ENCODE peak calls at places on chromosomes 2 and 18, in ten cellular contexts. D, Z, C, M, Y, B, X, R, E and A are unnamed samples.

GRCh38 chr2:10223471-10223870 is 79.2 kb upstream of the HPCAL1 start:
- DNase-seq in D (peak), Z (no peak), C (peak), M (no peak), Y (no peak), B (no peak), X (no peak), R (no peak), E (no peak), A (no peak)

GRCh38 chr18:39198376-39198775 is 1632.8 kb upstream of the CELF4 start:
- DNase-seq in D (no peak), Z (no peak), C (no peak), M (no peak), Y (no peak), B (no peak), X (peak), R (no peak), E (no peak), A (no peak)

GRCh38 chr18:46360102-46360699 is 256.0 kb downstream of the HAUS1 start:
- DNase-seq in D (no peak), Z (no peak), C (no peak), M (no peak), Y (no peak), B (no peak), X (no peak), R (no peak), E (no peak), A (no peak)

GRCh38 chr2:177010134-177010533 is 202.5 kb upstream of the HNRNPA3 start:
- DNase-seq in D (no peak), Z (no peak), C (no peak), M (no peak), Y (no peak), B (no peak), X (no peak), R (no peak), E (no peak), A (no peak)

GRCh38 chr2:220373878-220374277 is 746.4 kb downstream of the SLC4A3 start:
- DNase-seq in D (no peak), Z (no peak), C (no peak), M (no peak), Y (no peak), B (no peak), X (peak), R (no peak), E (no peak), A (no peak)

GRCh38 chr18:74040008-74040407 is 107.6 kb downstream of the FBXO15 start:
- DNase-seq in D (no peak), Z (no peak), C (no peak), M (no peak), Y (no peak), B (no peak), X (no peak), R (no peak), E (no peak), A (no peak)

GRCh38 chr2:203983064-203983715 is 46.6 kb downstream of the ICOS start:
- DNase-seq in D (no peak), Z (no peak), C (no peak), M (no peak), Y (no peak), B (no peak), X (no peak), R (no peak), E (no peak), A (no peak)

GRCh38 chr2:12057436-12058166 is 311.2 kb downstream of the LPIN1 start:
- DNase-seq in D (no peak), Z (peak), C (peak), M (no peak), Y (no peak), B (peak), X (peak), R (peak), E (no peak), A (no peak)

GRCh38 chr2:213188971-213189899 is 37.8 kb upstream of the IKZF2 start:
- DNase-seq in D (no peak), Z (no peak), C (peak), M (no peak), Y (peak), B (no peak), X (peak), R (peak), E (no peak), A (peak)

GRCh38 chr2:135744761-135745314 is 3.2 kb downstream of the UBXN4 start:
- DNase-seq in D (no peak), Z (no peak), C (no peak), M (no peak), Y (no peak), B (peak), X (peak), R (peak), E (no peak), A (peak)

GRCh38 chr18:2914844-2915243 is 68.0 kb downstream of the EMILIN2 start:
- DNase-seq in D (no peak), Z (no peak), C (no peak), M (no peak), Y (no peak), B (no peak), X (peak), R (no peak), E (no peak), A (no peak)

GRCh38 chr18:424071-424868 is 76.2 kb downstream of the COLEC12 start:
- DNase-seq in D (no peak), Z (peak), C (no peak), M (no peak), Y (no peak), B (no peak), X (no peak), R (no peak), E (no peak), A (no peak)

DNA sequence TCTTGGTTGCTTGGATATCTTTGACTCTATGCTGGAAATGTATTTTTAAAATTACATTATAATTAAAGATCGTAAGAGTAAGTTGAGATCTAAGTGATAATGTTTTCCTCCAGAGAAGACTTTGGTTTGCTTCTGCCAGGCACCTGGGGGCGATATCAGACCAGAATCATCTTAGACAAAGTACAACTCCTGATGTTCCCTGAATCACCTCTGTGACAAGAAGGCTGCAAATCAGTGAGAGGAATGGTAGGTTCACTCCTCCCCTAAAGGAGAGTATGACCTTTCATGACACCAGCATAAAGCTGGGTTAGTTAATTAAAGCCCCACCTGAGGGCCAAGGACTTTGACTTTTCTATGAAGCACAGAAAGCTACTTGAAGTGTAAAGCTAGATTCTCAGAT is 114.4 kb upstream of the DTNA start:
- DNase-seq in D (no peak), Z (no peak), C (no peak), M (peak), Y (no peak), B (no peak), X (peak), R (no peak), E (no peak), A (no peak)
- TF ChIP-seq CTCF in D (no peak), Z (peak), C (peak), M (peak), Y (peak), B (no peak), X (peak), R (no peak), E (no peak), A (no peak)

DNA sequence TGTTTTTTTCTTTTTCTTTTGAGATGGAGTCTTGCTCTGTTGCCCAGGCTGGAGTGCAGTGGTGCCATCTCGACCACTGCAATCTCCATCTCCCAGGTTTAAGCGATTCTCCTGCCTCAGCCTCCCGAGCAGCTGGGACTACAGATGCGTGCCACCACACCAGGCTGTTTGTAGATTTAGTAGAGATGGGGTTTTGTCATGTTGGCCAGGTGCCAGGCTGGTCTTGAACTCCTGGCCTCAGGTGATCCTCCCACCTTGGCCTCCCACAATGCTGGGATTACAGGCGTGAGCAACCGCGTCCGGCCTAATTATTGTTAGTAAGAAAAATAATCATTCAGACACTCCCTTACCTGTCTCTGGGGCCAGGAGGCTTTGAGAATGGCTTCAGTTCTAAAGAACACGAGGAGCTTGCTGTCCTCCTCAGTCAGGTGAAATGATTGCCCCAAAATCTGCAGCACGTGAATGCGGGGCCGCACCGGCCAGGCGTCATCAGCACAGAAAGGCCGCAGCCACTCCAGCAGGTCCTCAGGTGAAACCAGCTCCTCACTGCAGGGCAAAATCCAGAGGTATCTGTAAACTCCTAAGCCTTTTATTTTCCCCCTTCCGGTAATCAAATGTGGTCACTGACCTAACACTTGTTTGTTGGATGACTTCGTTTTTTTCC is 342.6 kb downstream of the NBAS start:
- DNase-seq in D (no peak), Z (no peak), C (no peak), M (no peak), Y (no peak), B (no peak), X (no peak), R (no peak), E (no peak), A (no peak)
- TF ChIP-seq CTCF in D (no peak), Z (no peak), C (no peak), M (no peak), Y (no peak), B (no peak), X (no peak), R (no peak), E (no peak), A (no peak)

DNA sequence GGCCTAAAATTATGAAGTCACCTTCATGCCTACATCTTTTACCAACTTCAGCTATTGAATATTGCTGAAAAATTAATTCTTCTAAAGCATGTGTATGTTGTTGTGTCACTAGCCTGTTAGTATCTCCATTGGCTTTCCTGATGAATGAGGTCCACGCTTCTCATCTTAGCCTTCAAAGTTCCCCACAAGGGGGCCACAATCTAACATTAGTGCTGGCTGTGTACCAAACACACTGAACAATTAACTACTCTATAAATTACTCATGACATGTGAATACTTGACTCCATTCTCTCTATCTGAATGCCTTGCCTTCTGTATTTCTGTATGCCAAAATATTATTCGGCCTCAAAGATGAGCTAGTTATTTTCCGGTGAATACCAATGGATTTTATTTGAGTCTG is 208.7 kb upstream of the COL3A1 start:
- DNase-seq in D (no peak), Z (no peak), C (no peak), M (peak), Y (peak), B (no peak), X (peak), R (peak), E (no peak), A (peak)
- TF ChIP-seq CTCF in D (no peak), Z (no peak), C (no peak), M (peak), Y (peak), B (no peak), X (peak), R (no peak), E (no peak), A (peak)

DNA sequence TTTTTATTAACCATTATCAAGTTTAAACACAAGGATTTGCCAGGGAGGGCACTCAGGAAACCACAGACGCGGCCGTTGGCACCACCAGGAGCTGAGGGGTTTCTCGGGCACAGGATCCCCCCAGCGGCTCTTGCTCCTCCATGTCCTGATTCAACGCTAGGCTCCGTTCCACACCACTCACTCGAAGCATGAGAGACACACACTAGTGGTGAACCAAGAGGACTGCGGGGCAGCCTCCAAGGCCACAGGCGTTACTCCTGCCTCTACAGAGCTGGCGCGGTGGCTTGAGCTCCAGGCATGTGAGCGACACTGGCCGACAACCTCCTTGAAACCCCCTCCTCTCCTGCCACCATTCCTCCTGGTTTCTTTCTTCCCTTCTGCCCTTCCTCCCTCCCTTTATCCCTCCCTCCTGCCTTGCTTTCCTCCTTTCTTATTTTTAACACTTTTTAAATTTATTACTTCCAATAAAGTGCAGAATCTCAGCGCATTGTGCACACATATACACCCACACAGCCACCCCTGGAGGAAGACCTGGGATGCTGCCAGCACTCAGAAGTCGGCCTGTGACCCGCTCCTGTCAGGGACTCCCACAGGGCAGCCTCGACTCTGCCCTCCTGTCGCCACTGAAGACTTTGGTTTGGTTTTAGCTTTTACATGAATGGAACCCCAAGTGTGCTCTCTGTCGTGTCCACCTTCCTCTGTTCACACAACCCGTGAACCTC is 21.7 kb downstream of the COX7A2L start:
- DNase-seq in D (no peak), Z (no peak), C (no peak), M (no peak), Y (no peak), B (no peak), X (no peak), R (no peak), E (no peak), A (peak)
- TF ChIP-seq CTCF in D (no peak), Z (no peak), C (no peak), M (peak), Y (peak), B (no peak), X (no peak), R (no peak), E (no peak), A (no peak)

DNA sequence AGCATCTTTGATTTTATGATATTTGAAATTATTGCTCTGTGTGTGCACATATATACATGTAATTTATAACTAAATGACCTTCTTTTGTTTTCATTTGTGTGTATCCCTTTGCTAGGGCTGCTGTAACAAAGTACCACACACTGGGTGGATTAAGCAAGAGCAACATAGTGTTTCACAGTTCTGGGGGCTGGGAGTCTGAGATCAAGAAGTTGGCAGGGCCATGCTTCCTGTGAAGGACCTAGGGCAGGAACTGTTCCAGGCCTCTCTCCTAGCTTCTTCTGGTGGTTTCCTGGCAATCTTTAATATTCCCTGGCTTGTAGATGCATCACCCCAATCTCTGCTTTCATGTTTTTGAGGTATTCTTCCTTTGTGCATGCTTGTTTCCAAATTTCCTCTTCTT is 1043.9 kb downstream of the TSN start:
- DNase-seq in D (no peak), Z (no peak), C (no peak), M (no peak), Y (no peak), B (no peak), X (no peak), R (no peak), E (no peak), A (no peak)
- TF ChIP-seq CTCF in D (no peak), Z (no peak), C (no peak), M (no peak), Y (no peak), B (no peak), X (no peak), R (no peak), E (no peak), A (no peak)

GRCh38 chr2:233105930-233106329 is 45.8 kb downstream of the INPP5D start:
- DNase-seq in D (no peak), Z (no peak), C (no peak), M (no peak), Y (no peak), B (no peak), X (no peak), R (no peak), E (no peak), A (no peak)

GRCh38 chr2:233100192-233100998 is 40.3 kb downstream of the INPP5D start:
- DNase-seq in D (no peak), Z (no peak), C (no peak), M (no peak), Y (no peak), B (no peak), X (no peak), R (no peak), E (no peak), A (no peak)

GRCh38 chr2:233098615-233099014 is 38.5 kb downstream of the INPP5D start:
- DNase-seq in D (peak), Z (no peak), C (no peak), M (peak), Y (peak), B (no peak), X (no peak), R (peak), E (no peak), A (peak)

GRCh38 chr2:233105156-233105895 is 45.2 kb downstream of the INPP5D start:
- DNase-seq in D (no peak), Z (no peak), C (no peak), M (no peak), Y (no peak), B (no peak), X (no peak), R (no peak), E (no peak), A (no peak)

DNA sequence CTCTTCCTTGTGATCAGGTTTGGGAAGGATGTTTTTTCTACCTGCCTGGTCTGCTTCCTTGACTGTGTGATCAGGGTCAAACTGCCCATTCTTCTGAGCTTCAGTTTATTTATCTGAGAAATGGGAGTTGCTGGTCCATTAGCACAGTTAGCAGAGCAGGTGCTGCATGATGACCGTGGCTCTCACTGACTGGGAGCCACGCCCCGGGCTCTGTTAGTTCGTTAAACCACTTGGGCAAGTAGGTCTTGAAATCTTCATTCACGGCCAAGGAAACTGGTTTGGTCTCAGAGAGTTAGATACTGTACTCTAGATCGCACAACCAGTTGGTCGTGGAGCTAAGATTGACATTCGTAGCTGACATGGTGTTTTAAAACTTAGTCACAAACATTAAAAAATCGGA is 41.7 kb downstream of the INPP5D start:
- DNase-seq in D (no peak), Z (no peak), C (no peak), M (no peak), Y (no peak), B (no peak), X (no peak), R (no peak), E (no peak), A (no peak)
- TF ChIP-seq CTCF in D (no peak), Z (no peak), C (no peak), M (no peak), Y (no peak), B (no peak), X (no peak), R (no peak), E (no peak), A (no peak)

GRCh38 chr2:133955174-133955573 is 298.7 kb upstream of the MGAT5 start:
- DNase-seq in D (no peak), Z (no peak), C (no peak), M (no peak), Y (no peak), B (no peak), X (no peak), R (no peak), E (no peak), A (no peak)

GRCh38 chr2:133954636-133955035 is 299.2 kb upstream of the MGAT5 start:
- DNase-seq in D (no peak), Z (no peak), C (no peak), M (no peak), Y (no peak), B (no peak), X (no peak), R (no peak), E (no peak), A (no peak)

GRCh38 chr2:133956434-133956935 is 297.4 kb upstream of the MGAT5 start:
- DNase-seq in D (no peak), Z (no peak), C (no peak), M (no peak), Y (no peak), B (no peak), X (no peak), R (no peak), E (no peak), A (no peak)

GRCh38 chr2:133957724-133958123 is 296.1 kb upstream of the MGAT5 start:
- DNase-seq in D (no peak), Z (no peak), C (no peak), M (no peak), Y (no peak), B (no peak), X (no peak), R (no peak), E (no peak), A (no peak)

GRCh38 chr2:133959066-133959465 is 294.8 kb upstream of the MGAT5 start:
- DNase-seq in D (no peak), Z (no peak), C (no peak), M (no peak), Y (no peak), B (no peak), X (no peak), R (no peak), E (no peak), A (no peak)
- TF ChIP-seq CTCF in D (no peak), Z (no peak), C (no peak), M (peak), Y (no peak), B (no peak), X (no peak), R (no peak), E (no peak), A (no peak)

GRCh38 chr2:165558832-165559231 is 89.3 kb downstream of the CSRNP3 start:
- DNase-seq in D (no peak), Z (no peak), C (no peak), M (no peak), Y (no peak), B (no peak), X (peak), R (no peak), E (no peak), A (no peak)
- TF ChIP-seq CTCF in D (no peak), Z (no peak), C (no peak), M (no peak), Y (no peak), B (no peak), X (no peak), R (no peak), E (no peak), A (no peak)

DNA sequence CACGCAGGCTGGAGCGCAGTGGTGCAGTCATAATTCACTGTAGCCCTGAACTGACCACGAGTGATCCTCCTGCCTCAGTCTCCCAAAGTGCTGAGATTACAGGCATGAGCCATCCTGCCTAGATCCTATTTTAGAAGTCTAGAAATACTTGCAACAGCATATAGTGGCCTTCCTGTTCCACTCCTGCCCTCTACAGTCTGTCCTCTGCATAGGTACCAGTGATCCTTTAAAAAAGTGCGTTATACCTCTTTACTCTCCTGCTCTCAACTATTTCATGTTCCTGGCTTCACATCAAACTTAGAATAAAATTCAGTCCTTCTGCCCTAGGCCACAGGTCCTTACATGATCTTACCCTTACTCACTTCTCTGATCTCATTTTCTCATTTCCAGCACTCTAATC is 6.0 kb downstream of the COMMD1 start:
- DNase-seq in D (no peak), Z (no peak), C (no peak), M (no peak), Y (no peak), B (no peak), X (no peak), R (no peak), E (no peak), A (no peak)
- TF ChIP-seq CTCF in D (no peak), Z (no peak), C (no peak), M (peak), Y (peak), B (no peak), X (peak), R (no peak), E (no peak), A (no peak)